ENCODE peak calls at places on chromosome 17, in six cellular contexts. U is MM.1S, Q is heart left ventricle, L is dorsolateral prefrontal cortex, A is nephron progenitor cell, W is progenitor cell of endocrine pancreas. F is an unnamed sample.

GRCh38 chr17:56478836-56479447 is 114.6 kb upstream of the NOG start:
- DNase-seq in U (peak; percentile 42), Q (no peak), L (no peak), A (no peak), W (no peak), F (peak; percentile 18)

GRCh38 chr17:75840779-75841123 is 3.5 kb downstream of the UNC13D start:
- DNase-seq in U (no peak), Q (no peak), L (no peak), A (no peak), W (no peak), F (peak; percentile 12)

GRCh38 chr17:40362696-40363479 is 1.6 kb downstream of the GJD3 start:
- DNase-seq in U (peak; percentile 89), Q (peak; percentile 74), L (no peak), A (peak; percentile 84), W (peak; percentile 81), F (peak; percentile 91)

GRCh38 chr17:82835122-82835521 is 4.7 kb downstream of the ZNF750 start:
- DNase-seq in U (no peak), Q (no peak), L (no peak), A (no peak), W (no peak), F (no peak)

GRCh38 chr17:20955437-20956323 is 87.1 kb downstream of the USP22 start:
- DNase-seq in U (no peak), Q (no peak), L (no peak), A (no peak), W (no peak), F (no peak)

GRCh38 chr17:16247589-16247984 is 30.6 kb downstream of the PIGL start:
- DNase-seq in U (no peak), Q (no peak), L (no peak), A (no peak), W (no peak), F (no peak)

GRCh38 chr17:8162997-8163977 is 539 bp upstream of the VAMP2 start:
- DNase-seq in U (no peak), Q (no peak), L (no peak), A (no peak), W (no peak), F (peak; percentile 88)

GRCh38 chr17:77045441-77046041 is 95.2 kb upstream of the SEC14L1 start:
- DNase-seq in U (no peak), Q (no peak), L (no peak), A (no peak), W (no peak), F (no peak)

GRCh38 chr17:33112763-33113162 is 121.1 kb downstream of the SPACA3 start:
- DNase-seq in U (no peak), Q (no peak), L (no peak), A (no peak), W (no peak), F (no peak)

GRCh38 chr17:27544350-27545131 is 86.4 kb upstream of the LGALS9 start:
- DNase-seq in U (peak; percentile 84), Q (no peak), L (no peak), A (no peak), W (no peak), F (no peak)

GRCh38 chr17:17180141-17180603 is 26.0 kb downstream of the PLD6 start:
- DNase-seq in U (no peak), Q (peak; percentile 68), L (peak; percentile 28), A (no peak), W (no peak), F (no peak)

GRCh38 chr17:61617261-61617660 is 26.2 kb upstream of the NACA2 start:
- DNase-seq in U (no peak), Q (no peak), L (no peak), A (no peak), W (no peak), F (no peak)

GRCh38 chr17:27506348-27507218 is 50.3 kb downstream of the KSR1 start:
- DNase-seq in U (no peak), Q (no peak), L (no peak), A (no peak), W (no peak), F (no peak)

GRCh38 chr17:42706732-42707131 is 24.4 kb downstream of the CNTNAP1 start:
- DNase-seq in U (no peak), Q (no peak), L (no peak), A (no peak), W (no peak), F (no peak)

GRCh38 chr17:74332763-74333220 is 6.8 kb downstream of the KIF19 start:
- DNase-seq in U (no peak), Q (no peak), L (no peak), A (no peak), W (no peak), F (peak; percentile 66)

GRCh38 chr17:6402258-6402657 is 32.7 kb downstream of the AIPL1 start:
- DNase-seq in U (no peak), Q (no peak), L (no peak), A (no peak), W (no peak), F (no peak)

GRCh38 chr17:64057701-64058263 is 37.3 kb upstream of the ICAM2 start:
- DNase-seq in U (no peak), Q (no peak), L (no peak), A (no peak), W (no peak), F (no peak)

GRCh38 chr17:40724656-40725055 is 21.1 kb upstream of the KRT24 start:
- DNase-seq in U (no peak), Q (no peak), L (no peak), A (no peak), W (no peak), F (no peak)

GRCh38 chr17:70539172-70539924 is 370.0 kb downstream of the KCNJ2 start:
- DNase-seq in U (no peak), Q (no peak), L (no peak), A (no peak), W (no peak), F (no peak)

GRCh38 chr17:47066095-47066494 is 87.0 kb upstream of the RPRML start:
- DNase-seq in U (no peak), Q (no peak), L (no peak), A (no peak), W (no peak), F (no peak)

GRCh38 chr17:17269926-17270773 is 10.9 kb downstream of the COPS3 start:
- DNase-seq in U (peak; percentile 18), Q (no peak), L (no peak), A (peak; percentile 8), W (no peak), F (no peak)

GRCh38 chr17:36851230-36851629 is 86.0 kb upstream of the LHX1 start:
- DNase-seq in U (no peak), Q (no peak), L (no peak), A (no peak), W (no peak), F (no peak)

GRCh38 chr17:80882926-80883685 is 108.5 kb upstream of the CHMP6 start:
- DNase-seq in U (no peak), Q (peak; percentile 4), L (no peak), A (no peak), W (no peak), F (no peak)

GRCh38 chr17:82775033-82775823 is 23.4 kb downstream of the TBCD start:
- DNase-seq in U (no peak), Q (peak; percentile 63), L (peak; percentile 68), A (peak; percentile 78), W (peak; percentile 53), F (peak; percentile 86)

GRCh38 chr17:82327289-82327688 is 6.3 kb downstream of the SECTM1 start:
- DNase-seq in U (no peak), Q (no peak), L (no peak), A (no peak), W (no peak), F (peak; percentile 23)

GRCh38 chr17:66661411-66661843 is 173.5 kb upstream of the CACNG5 start:
- DNase-seq in U (no peak), Q (peak; percentile 37), L (no peak), A (no peak), W (no peak), F (no peak)

GRCh38 chr17:71522383-71522782 is 598.4 kb upstream of the SOX9 start:
- DNase-seq in U (no peak), Q (no peak), L (no peak), A (no peak), W (no peak), F (no peak)

DNA sequence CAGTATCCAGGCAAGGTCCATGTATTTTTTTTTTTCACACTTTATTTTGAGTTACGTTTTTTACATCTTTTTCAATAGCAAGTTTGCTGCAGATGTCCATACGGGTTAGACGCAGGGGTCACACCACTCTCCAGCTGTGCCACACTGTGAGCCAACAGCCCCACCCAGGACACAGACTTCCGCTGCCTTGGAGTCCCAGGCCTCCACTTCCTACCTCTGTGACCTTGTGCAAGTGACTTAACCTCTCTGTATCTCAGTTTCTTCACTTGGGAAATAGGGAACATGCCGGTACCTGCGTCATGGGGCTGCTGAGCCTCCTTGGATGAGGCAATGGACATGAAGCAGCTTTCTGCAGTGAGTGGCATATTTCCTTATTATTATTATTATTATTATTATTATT is 3.3 kb upstream of the PITPNA start:
- DNase-seq in U (no peak), Q (no peak), L (no peak), A (no peak), W (no peak), F (no peak)
- TF ChIP-seq CTCF in U (no peak), Q (no peak), L (no peak), A (no peak), W (no peak), F (no peak)

GRCh38 chr17:10144456-10144855 is 54.0 kb downstream of the GAS7 start:
- DNase-seq in U (no peak), Q (no peak), L (no peak), A (no peak), W (no peak), F (no peak)
- TF ChIP-seq CTCF in U (no peak), Q (no peak), L (no peak), A (no peak), W (no peak), F (no peak)

DNA sequence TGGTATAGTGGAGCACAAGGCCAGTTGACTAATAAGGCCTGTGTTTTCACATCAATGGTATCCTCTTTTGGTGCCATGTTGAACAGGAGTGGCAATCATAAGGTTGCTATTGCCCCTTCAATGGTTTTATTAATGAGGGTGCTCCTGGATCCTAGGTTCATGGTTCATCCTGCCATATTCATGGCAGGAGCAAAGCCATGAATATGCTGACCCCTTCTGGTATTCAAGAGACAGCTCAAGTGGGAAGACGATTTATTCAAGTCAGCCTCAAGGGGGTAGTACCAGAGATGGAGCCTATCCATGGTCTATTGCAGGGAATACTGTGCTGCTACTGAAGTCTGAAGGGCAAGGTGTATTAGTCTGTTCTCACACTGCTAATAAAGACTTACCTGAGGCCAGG is 2.6 kb downstream of the ABCA9 start:
- DNase-seq in U (no peak), Q (no peak), L (no peak), A (no peak), W (no peak), F (no peak)
- TF ChIP-seq CTCF in U (peak; percentile 11), Q (no peak), L (no peak), A (no peak), W (no peak), F (no peak)

GRCh38 chr17:19336938-19337711 is 25.4 kb downstream of the B9D1 start:
- DNase-seq in U (no peak), Q (no peak), L (peak; percentile 51), A (no peak), W (no peak), F (no peak)
- TF ChIP-seq CTCF in U (no peak), Q (no peak), L (peak; percentile 71), A (no peak), W (no peak), F (no peak)

DNA sequence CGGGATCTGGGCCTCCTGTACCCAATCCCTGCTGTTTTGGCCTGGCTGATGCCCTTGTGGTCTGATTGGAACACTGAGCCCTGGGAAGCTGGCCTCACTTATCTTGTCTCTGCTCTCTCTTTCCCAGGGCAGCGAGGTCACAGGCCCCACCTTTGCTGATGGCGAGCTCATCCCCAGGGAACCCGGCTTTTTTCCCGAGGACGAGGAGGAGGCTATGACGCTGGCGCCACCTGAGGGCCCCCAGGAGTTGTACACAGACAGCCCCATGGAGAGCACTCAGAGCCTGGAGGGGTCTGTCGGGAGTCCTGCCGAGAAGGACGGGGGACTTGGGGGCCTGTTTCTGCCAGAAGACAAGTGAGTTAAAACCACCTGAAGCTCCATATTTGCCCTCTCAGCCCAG is 126.0 kb downstream of the RAB11FIP4 start:
- DNase-seq in U (no peak), Q (no peak), L (no peak), A (peak; percentile 55), W (no peak), F (peak; percentile 74)
- TF ChIP-seq CTCF in U (peak; percentile 8), Q (no peak), L (peak; percentile 36), A (no peak), W (peak; percentile 33), F (no peak)